ENCODE peak calls at places on chromosome 15, in eight cellular contexts. One of them, this sample, is unnamed.

GRCh38 chr15:85649372-85649771 is 145.4 kb downstream of the KLHL25 start:
- DNase-seq in LHCN-M2: peak
- DNase-seq in EL: peak
- DNase-seq in stimulated activated CD4-positive, alpha-beta T cell treated with anti-CD3 and anti-CD28 coated beads, Interleukin-12 subunit alpha, Interleukin-12 subunit beta, amount 100 ng/mL, for 24 hours: no peak
- DNase-seq in iPS-NIHi11: no peak
- DNase-seq in heart right ventricle: peak
- DNase-seq in NCI-H345: no peak
- DNase-seq in skeletal muscle cell: peak
- DNase-seq in this sample: no peak

GRCh38 chr15:50116477-50116876 is 2.6 kb downstream of the ATP8B4 start:
- DNase-seq in skeletal muscle cell: no peak
- DNase-seq in NCI-H345: no peak
- DNase-seq in stimulated activated CD4-positive, alpha-beta T cell treated with anti-CD3 and anti-CD28 coated beads, Interleukin-12 subunit alpha, Interleukin-12 subunit beta, amount 100 ng/mL, for 24 hours: no peak
- DNase-seq in heart right ventricle: no peak
- DNase-seq in EL: peak
- DNase-seq in iPS-NIHi11: peak
- DNase-seq in LHCN-M2: peak
- DNase-seq in this sample: no peak

GRCh38 chr15:74200871-74201419 is 1.6 kb downstream of the STRA6 start:
- DNase-seq in skeletal muscle cell: no peak
- DNase-seq in LHCN-M2: no peak
- DNase-seq in stimulated activated CD4-positive, alpha-beta T cell treated with anti-CD3 and anti-CD28 coated beads, Interleukin-12 subunit alpha, Interleukin-12 subunit beta, amount 100 ng/mL, for 24 hours: no peak
- DNase-seq in EL: no peak
- DNase-seq in iPS-NIHi11: no peak
- DNase-seq in heart right ventricle: no peak
- DNase-seq in NCI-H345: no peak
- DNase-seq in this sample: no peak

GRCh38 chr15:60751985-60752952 is 273.3 kb upstream of the ICE2 start:
- DNase-seq in skeletal muscle cell: peak
- DNase-seq in iPS-NIHi11: no peak
- DNase-seq in EL: peak
- DNase-seq in heart right ventricle: peak
- DNase-seq in LHCN-M2: peak
- DNase-seq in NCI-H345: no peak
- DNase-seq in stimulated activated CD4-positive, alpha-beta T cell treated with anti-CD3 and anti-CD28 coated beads, Interleukin-12 subunit alpha, Interleukin-12 subunit beta, amount 100 ng/mL, for 24 hours: no peak
- DNase-seq in this sample: no peak

GRCh38 chr15:92653836-92654524 is 1.6 kb downstream of the FAM174B start:
- DNase-seq in EL: no peak
- DNase-seq in LHCN-M2: peak
- DNase-seq in heart right ventricle: no peak
- DNase-seq in skeletal muscle cell: peak
- DNase-seq in stimulated activated CD4-positive, alpha-beta T cell treated with anti-CD3 and anti-CD28 coated beads, Interleukin-12 subunit alpha, Interleukin-12 subunit beta, amount 100 ng/mL, for 24 hours: no peak
- DNase-seq in iPS-NIHi11: peak
- DNase-seq in NCI-H345: peak
- DNase-seq in this sample: no peak

GRCh38 chr15:82105458-82106205 is 59.8 kb upstream of the MEX3B start:
- DNase-seq in heart right ventricle: no peak
- DNase-seq in stimulated activated CD4-positive, alpha-beta T cell treated with anti-CD3 and anti-CD28 coated beads, Interleukin-12 subunit alpha, Interleukin-12 subunit beta, amount 100 ng/mL, for 24 hours: no peak
- DNase-seq in LHCN-M2: peak
- DNase-seq in iPS-NIHi11: peak
- DNase-seq in NCI-H345: peak
- DNase-seq in skeletal muscle cell: peak
- DNase-seq in EL: peak
- DNase-seq in this sample: peak

GRCh38 chr15:98983333-98983732 is 24.3 kb downstream of the PGPEP1L start:
- DNase-seq in NCI-H345: no peak
- DNase-seq in EL: peak
- DNase-seq in LHCN-M2: peak
- DNase-seq in heart right ventricle: peak
- DNase-seq in iPS-NIHi11: no peak
- DNase-seq in skeletal muscle cell: peak
- DNase-seq in stimulated activated CD4-positive, alpha-beta T cell treated with anti-CD3 and anti-CD28 coated beads, Interleukin-12 subunit alpha, Interleukin-12 subunit beta, amount 100 ng/mL, for 24 hours: no peak
- DNase-seq in this sample: no peak

GRCh38 chr15:69783211-69783610 is 314.5 kb downstream of the TLE3 start:
- DNase-seq in skeletal muscle cell: no peak
- DNase-seq in iPS-NIHi11: no peak
- DNase-seq in stimulated activated CD4-positive, alpha-beta T cell treated with anti-CD3 and anti-CD28 coated beads, Interleukin-12 subunit alpha, Interleukin-12 subunit beta, amount 100 ng/mL, for 24 hours: no peak
- DNase-seq in LHCN-M2: no peak
- DNase-seq in heart right ventricle: no peak
- DNase-seq in NCI-H345: no peak
- DNase-seq in EL: no peak
- DNase-seq in this sample: no peak

GRCh38 chr15:98854496-98854895 is 153.1 kb downstream of the PGPEP1L start:
- DNase-seq in stimulated activated CD4-positive, alpha-beta T cell treated with anti-CD3 and anti-CD28 coated beads, Interleukin-12 subunit alpha, Interleukin-12 subunit beta, amount 100 ng/mL, for 24 hours: no peak
- DNase-seq in heart right ventricle: no peak
- DNase-seq in EL: no peak
- DNase-seq in iPS-NIHi11: no peak
- DNase-seq in skeletal muscle cell: no peak
- DNase-seq in LHCN-M2: no peak
- DNase-seq in NCI-H345: no peak
- DNase-seq in this sample: no peak

GRCh38 chr15:58903232-58903631 is 30.2 kb downstream of the SLTM start:
- DNase-seq in EL: no peak
- DNase-seq in iPS-NIHi11: no peak
- DNase-seq in NCI-H345: no peak
- DNase-seq in heart right ventricle: no peak
- DNase-seq in LHCN-M2: peak
- DNase-seq in skeletal muscle cell: peak
- DNase-seq in stimulated activated CD4-positive, alpha-beta T cell treated with anti-CD3 and anti-CD28 coated beads, Interleukin-12 subunit alpha, Interleukin-12 subunit beta, amount 100 ng/mL, for 24 hours: no peak
- DNase-seq in this sample: no peak

GRCh38 chr15:52076889-52077781 is 35.4 kb downstream of the BCL2L10 start:
- DNase-seq in NCI-H345: no peak
- DNase-seq in heart right ventricle: no peak
- DNase-seq in EL: peak
- DNase-seq in skeletal muscle cell: peak
- DNase-seq in iPS-NIHi11: no peak
- DNase-seq in stimulated activated CD4-positive, alpha-beta T cell treated with anti-CD3 and anti-CD28 coated beads, Interleukin-12 subunit alpha, Interleukin-12 subunit beta, amount 100 ng/mL, for 24 hours: no peak
- DNase-seq in LHCN-M2: peak
- DNase-seq in this sample: no peak

GRCh38 chr15:70722266-70723123 is 40.9 kb downstream of the UACA start:
- DNase-seq in skeletal muscle cell: no peak
- DNase-seq in heart right ventricle: no peak
- DNase-seq in NCI-H345: peak
- DNase-seq in LHCN-M2: peak
- DNase-seq in iPS-NIHi11: no peak
- DNase-seq in stimulated activated CD4-positive, alpha-beta T cell treated with anti-CD3 and anti-CD28 coated beads, Interleukin-12 subunit alpha, Interleukin-12 subunit beta, amount 100 ng/mL, for 24 hours: no peak
- DNase-seq in EL: peak
- DNase-seq in this sample: no peak

GRCh38 chr15:87597346-87598052 is 659.0 kb downstream of the NTRK3 start:
- DNase-seq in LHCN-M2: peak
- DNase-seq in NCI-H345: no peak
- DNase-seq in skeletal muscle cell: no peak
- DNase-seq in heart right ventricle: no peak
- DNase-seq in iPS-NIHi11: no peak
- DNase-seq in stimulated activated CD4-positive, alpha-beta T cell treated with anti-CD3 and anti-CD28 coated beads, Interleukin-12 subunit alpha, Interleukin-12 subunit beta, amount 100 ng/mL, for 24 hours: no peak
- DNase-seq in EL: peak
- DNase-seq in this sample: no peak

GRCh38 chr15:91100561-91101355 is 701 bp downstream of the SV2B start:
- DNase-seq in iPS-NIHi11: no peak
- DNase-seq in skeletal muscle cell: no peak
- DNase-seq in NCI-H345: peak
- DNase-seq in LHCN-M2: no peak
- DNase-seq in stimulated activated CD4-positive, alpha-beta T cell treated with anti-CD3 and anti-CD28 coated beads, Interleukin-12 subunit alpha, Interleukin-12 subunit beta, amount 100 ng/mL, for 24 hours: no peak
- DNase-seq in heart right ventricle: no peak
- DNase-seq in EL: no peak
- DNase-seq in this sample: no peak

GRCh38 chr15:63497642-63498100 is 6.7 kb upstream of the USP3 start:
- DNase-seq in heart right ventricle: no peak
- DNase-seq in NCI-H345: no peak
- DNase-seq in skeletal muscle cell: no peak
- DNase-seq in stimulated activated CD4-positive, alpha-beta T cell treated with anti-CD3 and anti-CD28 coated beads, Interleukin-12 subunit alpha, Interleukin-12 subunit beta, amount 100 ng/mL, for 24 hours: no peak
- DNase-seq in EL: no peak
- DNase-seq in LHCN-M2: no peak
- DNase-seq in iPS-NIHi11: no peak
- DNase-seq in this sample: no peak

GRCh38 chr15:94844533-94845390 is 613.4 kb downstream of the MCTP2 start:
- DNase-seq in LHCN-M2: no peak
- DNase-seq in NCI-H345: peak
- DNase-seq in heart right ventricle: peak
- DNase-seq in EL: no peak
- DNase-seq in stimulated activated CD4-positive, alpha-beta T cell treated with anti-CD3 and anti-CD28 coated beads, Interleukin-12 subunit alpha, Interleukin-12 subunit beta, amount 100 ng/mL, for 24 hours: no peak
- DNase-seq in skeletal muscle cell: no peak
- DNase-seq in iPS-NIHi11: peak
- DNase-seq in this sample: no peak

GRCh38 chr15:28887344-28888174 is 1.8 kb downstream of the APBA2 start:
- DNase-seq in skeletal muscle cell: no peak
- DNase-seq in LHCN-M2: no peak
- DNase-seq in heart right ventricle: no peak
- DNase-seq in EL: no peak
- DNase-seq in stimulated activated CD4-positive, alpha-beta T cell treated with anti-CD3 and anti-CD28 coated beads, Interleukin-12 subunit alpha, Interleukin-12 subunit beta, amount 100 ng/mL, for 24 hours: no peak
- DNase-seq in iPS-NIHi11: no peak
- DNase-seq in NCI-H345: no peak
- DNase-seq in this sample: no peak

GRCh38 chr15:87326274-87326673 is 930.3 kb downstream of the NTRK3 start:
- DNase-seq in EL: peak
- DNase-seq in NCI-H345: no peak
- DNase-seq in iPS-NIHi11: no peak
- DNase-seq in stimulated activated CD4-positive, alpha-beta T cell treated with anti-CD3 and anti-CD28 coated beads, Interleukin-12 subunit alpha, Interleukin-12 subunit beta, amount 100 ng/mL, for 24 hours: no peak
- DNase-seq in LHCN-M2: peak
- DNase-seq in heart right ventricle: no peak
- DNase-seq in skeletal muscle cell: no peak
- DNase-seq in this sample: no peak

GRCh38 chr15:67105065-67105951 is 39.9 kb downstream of the SMAD3 start:
- DNase-seq in skeletal muscle cell: peak
- DNase-seq in LHCN-M2: peak
- DNase-seq in heart right ventricle: no peak
- DNase-seq in NCI-H345: no peak
- DNase-seq in iPS-NIHi11: peak
- DNase-seq in stimulated activated CD4-positive, alpha-beta T cell treated with anti-CD3 and anti-CD28 coated beads, Interleukin-12 subunit alpha, Interleukin-12 subunit beta, amount 100 ng/mL, for 24 hours: no peak
- DNase-seq in EL: peak
- DNase-seq in this sample: no peak

GRCh38 chr15:44183363-44183762 is 11.7 kb downstream of the FRMD5 start:
- DNase-seq in skeletal muscle cell: no peak
- DNase-seq in LHCN-M2: no peak
- DNase-seq in NCI-H345: no peak
- DNase-seq in iPS-NIHi11: no peak
- DNase-seq in EL: peak
- DNase-seq in heart right ventricle: no peak
- DNase-seq in stimulated activated CD4-positive, alpha-beta T cell treated with anti-CD3 and anti-CD28 coated beads, Interleukin-12 subunit alpha, Interleukin-12 subunit beta, amount 100 ng/mL, for 24 hours: no peak
- DNase-seq in this sample: no peak

GRCh38 chr15:30985081-30985531 is 6.3 kb downstream of the MTMR10 start:
- DNase-seq in LHCN-M2: no peak
- DNase-seq in NCI-H345: no peak
- DNase-seq in stimulated activated CD4-positive, alpha-beta T cell treated with anti-CD3 and anti-CD28 coated beads, Interleukin-12 subunit alpha, Interleukin-12 subunit beta, amount 100 ng/mL, for 24 hours: no peak
- DNase-seq in skeletal muscle cell: no peak
- DNase-seq in EL: peak
- DNase-seq in heart right ventricle: peak
- DNase-seq in iPS-NIHi11: no peak
- DNase-seq in this sample: no peak

GRCh38 chr15:28977377-28978010 is 91.7 kb downstream of the APBA2 start:
- DNase-seq in EL: peak
- DNase-seq in iPS-NIHi11: peak
- DNase-seq in LHCN-M2: peak
- DNase-seq in NCI-H345: no peak
- DNase-seq in skeletal muscle cell: peak
- DNase-seq in stimulated activated CD4-positive, alpha-beta T cell treated with anti-CD3 and anti-CD28 coated beads, Interleukin-12 subunit alpha, Interleukin-12 subunit beta, amount 100 ng/mL, for 24 hours: no peak
- DNase-seq in heart right ventricle: peak
- DNase-seq in this sample: no peak

GRCh38 chr15:29676961-29677402 is 145.3 kb downstream of the TJP1 start:
- DNase-seq in NCI-H345: no peak
- DNase-seq in stimulated activated CD4-positive, alpha-beta T cell treated with anti-CD3 and anti-CD28 coated beads, Interleukin-12 subunit alpha, Interleukin-12 subunit beta, amount 100 ng/mL, for 24 hours: no peak
- DNase-seq in heart right ventricle: no peak
- DNase-seq in iPS-NIHi11: no peak
- DNase-seq in EL: peak
- DNase-seq in LHCN-M2: peak
- DNase-seq in skeletal muscle cell: no peak
- DNase-seq in this sample: no peak

GRCh38 chr15:83404143-83404542 is 43.0 kb upstream of the SH3GL3 start:
- DNase-seq in stimulated activated CD4-positive, alpha-beta T cell treated with anti-CD3 and anti-CD28 coated beads, Interleukin-12 subunit alpha, Interleukin-12 subunit beta, amount 100 ng/mL, for 24 hours: no peak
- DNase-seq in NCI-H345: no peak
- DNase-seq in iPS-NIHi11: no peak
- DNase-seq in skeletal muscle cell: no peak
- DNase-seq in LHCN-M2: no peak
- DNase-seq in EL: no peak
- DNase-seq in heart right ventricle: peak
- DNase-seq in this sample: no peak

GRCh38 chr15:65688462-65688861 is 66.7 kb downstream of the SLC24A1 start:
- DNase-seq in iPS-NIHi11: no peak
- DNase-seq in stimulated activated CD4-positive, alpha-beta T cell treated with anti-CD3 and anti-CD28 coated beads, Interleukin-12 subunit alpha, Interleukin-12 subunit beta, amount 100 ng/mL, for 24 hours: no peak
- DNase-seq in heart right ventricle: no peak
- DNase-seq in LHCN-M2: no peak
- DNase-seq in skeletal muscle cell: no peak
- DNase-seq in NCI-H345: no peak
- DNase-seq in EL: no peak
- DNase-seq in this sample: no peak

GRCh38 chr15:49706805-49707204 is 86.0 kb downstream of the DTWD1 start:
- DNase-seq in LHCN-M2: no peak
- DNase-seq in heart right ventricle: no peak
- DNase-seq in EL: no peak
- DNase-seq in stimulated activated CD4-positive, alpha-beta T cell treated with anti-CD3 and anti-CD28 coated beads, Interleukin-12 subunit alpha, Interleukin-12 subunit beta, amount 100 ng/mL, for 24 hours: no peak
- DNase-seq in NCI-H345: no peak
- DNase-seq in iPS-NIHi11: no peak
- DNase-seq in skeletal muscle cell: no peak
- DNase-seq in this sample: no peak

GRCh38 chr15:60798821-60799220 is 319.9 kb upstream of the ICE2 start:
- DNase-seq in iPS-NIHi11: no peak
- DNase-seq in EL: peak
- DNase-seq in LHCN-M2: peak
- DNase-seq in stimulated activated CD4-positive, alpha-beta T cell treated with anti-CD3 and anti-CD28 coated beads, Interleukin-12 subunit alpha, Interleukin-12 subunit beta, amount 100 ng/mL, for 24 hours: peak
- DNase-seq in skeletal muscle cell: peak
- DNase-seq in NCI-H345: no peak
- DNase-seq in heart right ventricle: no peak
- DNase-seq in this sample: no peak

GRCh38 chr15:74377831-74378766 is 10.7 kb upstream of the CYP11A1 start:
- DNase-seq in NCI-H345: no peak
- DNase-seq in iPS-NIHi11: no peak
- DNase-seq in stimulated activated CD4-positive, alpha-beta T cell treated with anti-CD3 and anti-CD28 coated beads, Interleukin-12 subunit alpha, Interleukin-12 subunit beta, amount 100 ng/mL, for 24 hours: no peak
- DNase-seq in EL: no peak
- DNase-seq in LHCN-M2: no peak
- DNase-seq in heart right ventricle: no peak
- DNase-seq in skeletal muscle cell: no peak
- DNase-seq in this sample: no peak

GRCh38 chr15:76196286-76196948 is 114.9 kb downstream of the ETFA start:
- DNase-seq in stimulated activated CD4-positive, alpha-beta T cell treated with anti-CD3 and anti-CD28 coated beads, Interleukin-12 subunit alpha, Interleukin-12 subunit beta, amount 100 ng/mL, for 24 hours: no peak
- DNase-seq in NCI-H345: no peak
- DNase-seq in skeletal muscle cell: peak
- DNase-seq in heart right ventricle: peak
- DNase-seq in EL: peak
- DNase-seq in iPS-NIHi11: peak
- DNase-seq in LHCN-M2: peak
- DNase-seq in this sample: no peak

GRCh38 chr15:39629376-39629775 is 48.5 kb downstream of the THBS1 start:
- DNase-seq in NCI-H345: no peak
- DNase-seq in skeletal muscle cell: no peak
- DNase-seq in heart right ventricle: no peak
- DNase-seq in iPS-NIHi11: no peak
- DNase-seq in stimulated activated CD4-positive, alpha-beta T cell treated with anti-CD3 and anti-CD28 coated beads, Interleukin-12 subunit alpha, Interleukin-12 subunit beta, amount 100 ng/mL, for 24 hours: no peak
- DNase-seq in EL: peak
- DNase-seq in LHCN-M2: no peak
- DNase-seq in this sample: no peak

GRCh38 chr15:47715856-47716445 is 1.4 kb upstream of the SEMA6D start:
- DNase-seq in heart right ventricle: peak
- DNase-seq in iPS-NIHi11: no peak
- DNase-seq in skeletal muscle cell: peak
- DNase-seq in stimulated activated CD4-positive, alpha-beta T cell treated with anti-CD3 and anti-CD28 coated beads, Interleukin-12 subunit alpha, Interleukin-12 subunit beta, amount 100 ng/mL, for 24 hours: no peak
- DNase-seq in NCI-H345: peak
- DNase-seq in LHCN-M2: no peak
- DNase-seq in EL: no peak
- DNase-seq in this sample: no peak

GRCh38 chr15:60363024-60363674 is 34.6 kb downstream of the ANXA2 start:
- DNase-seq in iPS-NIHi11: no peak
- DNase-seq in stimulated activated CD4-positive, alpha-beta T cell treated with anti-CD3 and anti-CD28 coated beads, Interleukin-12 subunit alpha, Interleukin-12 subunit beta, amount 100 ng/mL, for 24 hours: no peak
- DNase-seq in NCI-H345: no peak
- DNase-seq in LHCN-M2: no peak
- DNase-seq in skeletal muscle cell: no peak
- DNase-seq in EL: no peak
- DNase-seq in heart right ventricle: no peak
- DNase-seq in this sample: no peak